ENCODE peak calls at places on chromosome 22, in five cellular contexts. N, H, Q, E and V are unnamed samples.

GRCh38 chr22:41939981-41940852 is 6.7 kb downstream of the CENPM start:
- DNase-seq in N (no peak), H (peak), Q (no peak), E (peak), V (no peak)

GRCh38 chr22:30005213-30005857 is 74.9 kb upstream of the HORMAD2 start:
- DNase-seq in N (peak), H (peak), Q (peak), E (peak), V (peak)

GRCh38 chr22:33819743-33820142 is 100.5 kb downstream of the LARGE1 start:
- DNase-seq in N (no peak), H (peak), Q (no peak), E (no peak), V (no peak)

GRCh38 chr22:35601013-35601580 is 16.0 kb downstream of the MB start:
- DNase-seq in N (no peak), H (no peak), Q (no peak), E (no peak), V (no peak)

GRCh38 chr22:40782521-40782920 is 36.6 kb downstream of the SLC25A17 start:
- DNase-seq in N (peak), H (no peak), Q (no peak), E (no peak), V (no peak)

GRCh38 chr22:30286813-30287625 is 2.3 kb downstream of the CASTOR1 start:
- DNase-seq in N (peak), H (peak), Q (peak), E (peak), V (peak)

GRCh38 chr22:40206561-40206960 is 28.8 kb downstream of the TNRC6B start:
- DNase-seq in N (no peak), H (no peak), Q (no peak), E (no peak), V (no peak)

GRCh38 chr22:50544078-50544745 is 1.5 kb upstream of the KLHDC7B start:
- DNase-seq in N (peak), H (peak), Q (peak), E (peak), V (peak)

GRCh38 chr22:21450320-21450831 is 16.8 kb upstream of the TMEM191C start:
- DNase-seq in N (no peak), H (no peak), Q (peak), E (peak), V (peak)

GRCh38 chr22:36286096-36286957 is 33.4 kb downstream of the APOL1 start:
- DNase-seq in N (peak), H (peak), Q (peak), E (peak), V (peak)

GRCh38 chr22:40204331-40205116 is 26.8 kb downstream of the TNRC6B start:
- DNase-seq in N (no peak), H (no peak), Q (no peak), E (no peak), V (no peak)

GRCh38 chr22:17087176-17088131 is 2.7 kb downstream of the IL17RA start:
- DNase-seq in N (no peak), H (no peak), Q (no peak), E (no peak), V (no peak)

GRCh38 chr22:19797631-19798319 is 37.2 kb downstream of the TBX1 start:
- DNase-seq in N (no peak), H (no peak), Q (no peak), E (no peak), V (no peak)

GRCh38 chr22:40504285-40505249 is 132.0 kb downstream of the MRTFA start:
- DNase-seq in N (no peak), H (no peak), Q (no peak), E (no peak), V (no peak)

GRCh38 chr22:42621505-42622002 is 6.9 kb upstream of the POLDIP3 start:
- DNase-seq in N (peak), H (peak), Q (peak), E (peak), V (peak)

GRCh38 chr22:29207231-29207550 is 1.5 kb downstream of the EMID1 start:
- DNase-seq in N (no peak), H (no peak), Q (no peak), E (no peak), V (no peak)

GRCh38 chr22:38841211-38841610 is 2.6 kb downstream of the NPTXR start:
- DNase-seq in N (no peak), H (no peak), Q (no peak), E (no peak), V (no peak)